ENCODE peak calls at places on chromosomes 12 and 14, in six cellular contexts. One of them, this sample, is unnamed.

GRCh38 chr14:78162202-78162601 is 8.0 kb upstream of the NRXN3 start:
- DNase-seq in body of pancreas: no peak
- DNase-seq in neural progenitor cell: no peak
- DNase-seq in psoas muscle: no peak
- DNase-seq in brain microvascular endothelial cell: no peak
- DNase-seq in Panc1: no peak
- DNase-seq in this sample: no peak

GRCh38 chr12:11264501-11264900 is 5.0 kb downstream of the PRB3 start:
- DNase-seq in body of pancreas: no peak
- DNase-seq in neural progenitor cell: no peak
- DNase-seq in psoas muscle: no peak
- DNase-seq in brain microvascular endothelial cell: no peak
- DNase-seq in Panc1: no peak
- DNase-seq in this sample: no peak

GRCh38 chr14:23641915-23642588 is 5.9 kb downstream of the DHRS2 start:
- DNase-seq in body of pancreas: no peak
- DNase-seq in neural progenitor cell: no peak
- DNase-seq in psoas muscle: no peak
- DNase-seq in brain microvascular endothelial cell: no peak
- DNase-seq in Panc1: no peak
- DNase-seq in this sample: no peak

GRCh38 chr12:45329238-45329637 is 113.3 kb downstream of the ANO6 start:
- DNase-seq in body of pancreas: no peak
- DNase-seq in neural progenitor cell: no peak
- DNase-seq in psoas muscle: no peak
- DNase-seq in brain microvascular endothelial cell: no peak
- DNase-seq in Panc1: no peak
- DNase-seq in this sample: no peak

GRCh38 chr12:56749853-56750252 is 2.3 kb downstream of the PRIM1 start:
- DNase-seq in body of pancreas: no peak
- DNase-seq in neural progenitor cell: no peak
- DNase-seq in psoas muscle: no peak
- DNase-seq in brain microvascular endothelial cell: no peak
- DNase-seq in Panc1: no peak
- DNase-seq in this sample: no peak

GRCh38 chr12:31876568-31877424 is 82.4 kb upstream of the RESF1 start:
- DNase-seq in body of pancreas: no peak
- DNase-seq in neural progenitor cell: no peak
- DNase-seq in psoas muscle: no peak
- DNase-seq in brain microvascular endothelial cell: no peak
- DNase-seq in Panc1: no peak
- DNase-seq in this sample: no peak

GRCh38 chr14:55514819-55515470 is 65.1 kb upstream of the KTN1 start:
- DNase-seq in body of pancreas: no peak
- DNase-seq in neural progenitor cell: no peak
- DNase-seq in psoas muscle: no peak
- DNase-seq in brain microvascular endothelial cell: peak
- DNase-seq in Panc1: peak
- DNase-seq in this sample: peak

GRCh38 chr12:19415563-19415962 is 23.7 kb upstream of the AEBP2 start:
- DNase-seq in body of pancreas: no peak
- DNase-seq in neural progenitor cell: no peak
- DNase-seq in psoas muscle: no peak
- DNase-seq in brain microvascular endothelial cell: no peak
- DNase-seq in Panc1: no peak
- DNase-seq in this sample: no peak

GRCh38 chr12:115467531-115467930 is 783.6 kb upstream of the TBX3 start:
- DNase-seq in body of pancreas: no peak
- DNase-seq in neural progenitor cell: no peak
- DNase-seq in psoas muscle: no peak
- DNase-seq in brain microvascular endothelial cell: no peak
- DNase-seq in Panc1: no peak
- DNase-seq in this sample: no peak

GRCh38 chr12:127555071-127555470 is 711.9 kb upstream of the TMEM132C start:
- DNase-seq in body of pancreas: no peak
- DNase-seq in neural progenitor cell: no peak
- DNase-seq in psoas muscle: no peak
- DNase-seq in brain microvascular endothelial cell: no peak
- DNase-seq in Panc1: no peak
- DNase-seq in this sample: no peak

GRCh38 chr12:4630262-4630661 is 18.6 kb downstream of the AKAP3 start:
- DNase-seq in body of pancreas: no peak
- DNase-seq in neural progenitor cell: peak
- DNase-seq in psoas muscle: no peak
- DNase-seq in brain microvascular endothelial cell: no peak
- DNase-seq in Panc1: no peak
- DNase-seq in this sample: no peak

GRCh38 chr12:66190519-66191406 is 1.7 kb downstream of the IRAK3 start:
- DNase-seq in body of pancreas: no peak
- DNase-seq in neural progenitor cell: no peak
- DNase-seq in psoas muscle: no peak
- DNase-seq in brain microvascular endothelial cell: no peak
- DNase-seq in Panc1: no peak
- DNase-seq in this sample: no peak

GRCh38 chr12:127083028-127083949 is 1183.7 kb upstream of the TMEM132C start:
- DNase-seq in body of pancreas: peak
- DNase-seq in neural progenitor cell: peak
- DNase-seq in psoas muscle: no peak
- DNase-seq in brain microvascular endothelial cell: peak
- DNase-seq in Panc1: peak
- DNase-seq in this sample: peak

GRCh38 chr14:91246051-91246852 is 1.7 kb upstream of the GPR68 start:
- DNase-seq in body of pancreas: no peak
- DNase-seq in neural progenitor cell: no peak
- DNase-seq in psoas muscle: no peak
- DNase-seq in brain microvascular endothelial cell: no peak
- DNase-seq in Panc1: no peak
- DNase-seq in this sample: no peak

GRCh38 chr12:20272171-20272570 is 96.2 kb upstream of the PDE3A start:
- DNase-seq in body of pancreas: no peak
- DNase-seq in neural progenitor cell: no peak
- DNase-seq in psoas muscle: no peak
- DNase-seq in brain microvascular endothelial cell: no peak
- DNase-seq in Panc1: no peak
- DNase-seq in this sample: no peak

GRCh38 chr14:59869381-59870255 is 958 bp downstream of the RTN1 start:
- DNase-seq in body of pancreas: no peak
- DNase-seq in neural progenitor cell: peak
- DNase-seq in psoas muscle: no peak
- DNase-seq in brain microvascular endothelial cell: no peak
- DNase-seq in Panc1: no peak
- DNase-seq in this sample: no peak

GRCh38 chr14:36068777-36069534 is 107.6 kb downstream of the PTCSC3 start:
- DNase-seq in body of pancreas: no peak
- DNase-seq in neural progenitor cell: no peak
- DNase-seq in psoas muscle: no peak
- DNase-seq in brain microvascular endothelial cell: peak
- DNase-seq in Panc1: no peak
- DNase-seq in this sample: no peak

GRCh38 chr12:53500119-53500775 is 836 bp upstream of the TARBP2 start:
- DNase-seq in body of pancreas: peak
- DNase-seq in neural progenitor cell: peak
- DNase-seq in psoas muscle: peak
- DNase-seq in brain microvascular endothelial cell: peak
- DNase-seq in Panc1: no peak
- DNase-seq in this sample: no peak

DNA sequence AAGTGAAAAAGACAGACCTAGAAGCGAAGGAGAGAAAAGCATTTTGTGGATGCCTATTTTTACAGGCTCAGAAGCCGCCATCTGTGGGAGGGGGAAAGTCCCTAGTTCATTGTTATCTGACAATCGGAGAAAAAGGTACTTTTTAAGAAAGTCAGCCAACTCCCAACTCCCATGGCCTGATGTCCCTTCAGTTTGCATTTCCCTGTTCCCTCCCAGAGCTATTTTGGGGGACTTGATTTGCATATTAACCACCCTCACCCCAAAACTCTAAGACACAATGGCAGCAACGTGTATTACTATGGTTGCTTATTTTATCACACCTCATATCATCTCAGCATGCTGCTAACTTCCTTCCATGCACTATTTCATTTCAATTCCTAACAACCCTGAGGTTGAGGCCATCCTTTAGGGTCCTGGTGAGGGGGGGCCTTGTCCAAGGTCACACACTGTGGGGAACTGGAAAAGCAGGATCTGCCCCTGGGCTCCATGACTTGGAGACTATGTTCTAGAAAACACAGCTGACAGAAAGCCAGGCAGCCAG is 18.7 kb downstream of the HVCN1 start:
- DNase-seq in body of pancreas: no peak
- DNase-seq in neural progenitor cell: no peak
- DNase-seq in psoas muscle: no peak
- DNase-seq in brain microvascular endothelial cell: no peak
- DNase-seq in Panc1: no peak
- DNase-seq in this sample: no peak
- H3K4me3 ChIP-seq in body of pancreas: no peak
- H3K4me3 ChIP-seq in neural progenitor cell: no peak
- H3K4me3 ChIP-seq in psoas muscle: no peak
- H3K4me3 ChIP-seq in brain microvascular endothelial cell: no peak
- H3K4me3 ChIP-seq in Panc1: no peak
- H3K4me3 ChIP-seq in this sample: no peak

GRCh38 chr12:122123051-122123760 is 44.6 kb downstream of the MLXIP start:
- DNase-seq in body of pancreas: peak
- DNase-seq in neural progenitor cell: peak
- DNase-seq in psoas muscle: peak
- DNase-seq in brain microvascular endothelial cell: peak
- DNase-seq in Panc1: no peak
- DNase-seq in this sample: no peak
- H3K27ac ChIP-seq in body of pancreas: peak
- H3K27ac ChIP-seq in neural progenitor cell: no peak
- H3K27ac ChIP-seq in psoas muscle: peak
- H3K27ac ChIP-seq in brain microvascular endothelial cell: peak
- H3K27ac ChIP-seq in Panc1: peak
- H3K27ac ChIP-seq in this sample: no peak

GRCh38 chr14:38860530-38860929 is 242.5 kb downstream of the SEC23A start:
- DNase-seq in body of pancreas: no peak
- DNase-seq in neural progenitor cell: no peak
- DNase-seq in psoas muscle: no peak
- DNase-seq in brain microvascular endothelial cell: no peak
- DNase-seq in Panc1: no peak
- DNase-seq in this sample: no peak
- H3K4me3 ChIP-seq in body of pancreas: no peak
- H3K4me3 ChIP-seq in neural progenitor cell: no peak
- H3K4me3 ChIP-seq in psoas muscle: no peak
- H3K4me3 ChIP-seq in brain microvascular endothelial cell: no peak
- H3K4me3 ChIP-seq in Panc1: no peak
- H3K4me3 ChIP-seq in this sample: no peak

DNA sequence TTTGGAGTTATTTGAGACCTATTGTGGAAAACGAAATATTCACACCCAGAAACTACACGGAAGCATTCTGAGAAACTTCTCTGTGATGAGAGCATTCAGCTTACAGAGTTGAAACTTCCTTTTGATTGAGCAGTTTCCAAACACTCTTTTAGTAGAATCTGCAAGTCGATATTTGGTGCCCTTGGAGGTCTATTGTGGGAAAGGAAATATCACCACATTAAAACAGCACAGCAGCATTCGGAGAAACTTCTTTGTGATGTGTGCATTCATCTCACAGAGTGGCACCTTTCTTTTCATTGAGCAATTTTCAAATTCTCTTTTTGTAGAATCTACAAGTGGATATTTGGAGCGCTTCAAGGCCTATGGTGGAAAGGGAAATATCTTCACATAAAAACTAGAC is 595.7 kb upstream of the ALG10B start:
- DNase-seq in body of pancreas: no peak
- DNase-seq in neural progenitor cell: no peak
- DNase-seq in psoas muscle: no peak
- DNase-seq in brain microvascular endothelial cell: no peak
- DNase-seq in Panc1: no peak
- DNase-seq in this sample: no peak
- H3K27ac ChIP-seq in body of pancreas: no peak
- H3K27ac ChIP-seq in neural progenitor cell: no peak
- H3K27ac ChIP-seq in psoas muscle: no peak
- H3K27ac ChIP-seq in brain microvascular endothelial cell: no peak
- H3K27ac ChIP-seq in Panc1: no peak
- H3K27ac ChIP-seq in this sample: no peak

DNA sequence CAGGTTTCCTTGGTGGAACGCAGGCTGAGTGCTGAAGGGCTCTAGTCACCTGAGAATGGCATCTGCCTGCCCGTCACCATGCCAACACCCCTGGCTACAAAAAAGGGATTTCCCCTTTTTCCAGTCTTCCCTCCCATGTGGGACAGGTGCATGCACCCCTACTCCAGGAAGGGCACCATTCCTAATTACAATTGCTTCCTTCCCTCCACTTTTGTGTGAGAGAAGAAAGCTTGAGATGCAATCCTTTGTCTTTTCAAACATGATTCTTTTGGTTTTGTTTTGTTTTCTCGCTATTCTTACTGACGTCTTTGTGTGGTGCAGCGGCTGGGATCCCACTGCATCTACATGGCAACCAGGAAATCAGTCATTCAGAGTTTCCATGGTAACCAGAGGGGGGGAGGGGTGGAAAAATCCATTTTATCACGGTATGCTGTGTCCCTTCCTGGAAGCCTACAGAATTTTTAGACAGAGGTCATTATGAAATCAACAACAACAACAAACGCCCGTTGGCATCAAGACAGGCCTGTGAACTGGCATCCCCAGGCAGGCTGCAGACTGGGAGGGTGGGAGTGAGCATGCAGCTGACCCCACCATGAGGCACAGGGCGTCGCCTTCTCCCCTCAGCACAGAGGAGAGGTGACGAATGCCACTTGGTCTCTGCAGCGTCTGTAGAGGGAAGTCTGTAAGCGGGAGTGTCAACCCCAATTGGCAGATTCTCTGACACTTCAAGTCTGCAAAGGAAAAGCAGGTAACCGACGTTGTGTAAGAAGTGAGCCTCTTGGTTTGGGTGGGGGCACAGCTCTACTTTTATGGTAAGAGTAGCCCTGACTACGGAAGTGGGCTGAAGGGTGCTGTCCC is 13.6 kb upstream of the GNG2 start:
- DNase-seq in body of pancreas: peak
- DNase-seq in neural progenitor cell: peak
- DNase-seq in psoas muscle: peak
- DNase-seq in brain microvascular endothelial cell: peak
- DNase-seq in Panc1: no peak
- DNase-seq in this sample: no peak
- H3K4me3 ChIP-seq in body of pancreas: no peak
- H3K4me3 ChIP-seq in neural progenitor cell: peak
- H3K4me3 ChIP-seq in psoas muscle: peak
- H3K4me3 ChIP-seq in brain microvascular endothelial cell: no peak
- H3K4me3 ChIP-seq in Panc1: no peak
- H3K4me3 ChIP-seq in this sample: no peak

This sample was measured in AG04450.